ENCODE peak calls at places on chromosomes 16 and 17, in seven cellular contexts. Y, F, E, R, G, Q and V are unnamed samples.
A peak's percentile ranks its signal among the peaks of the same experiment; 100 is the strongest.

GRCh38 chr16:76787394-76787793 is 403.6 kb upstream of the MON1B start:
- DNase-seq in Y (no peak), F (no peak), E (no peak), R (no peak), G (no peak), Q (no peak), V (no peak)

GRCh38 chr17:39704821-39705551 is 5.1 kb downstream of the ERBB2 start:
- DNase-seq in Y (no peak), F (no peak), E (peak; percentile 6), R (no peak), G (no peak), Q (no peak), V (peak; percentile 54)

GRCh38 chr16:89017543-89017942 is 40.5 kb upstream of the CBFA2T3 start:
- DNase-seq in Y (no peak), F (no peak), E (no peak), R (no peak), G (no peak), Q (no peak), V (no peak)

GRCh38 chr17:51710289-51710979 is 448.1 kb downstream of the CA10 start:
- DNase-seq in Y (no peak), F (no peak), E (no peak), R (no peak), G (no peak), Q (no peak), V (no peak)

GRCh38 chr16:86680661-86681439 is 102.5 kb downstream of the FOXL1 start:
- DNase-seq in Y (no peak), F (no peak), E (no peak), R (no peak), G (no peak), Q (no peak), V (no peak)

GRCh38 chr17:45246861-45247428 is 14.9 kb downstream of the SPATA32 start:
- DNase-seq in Y (no peak), F (no peak), E (no peak), R (peak; percentile 43), G (peak; percentile 51), Q (no peak), V (no peak)

GRCh38 chr17:79038545-79039135 is 14.7 kb downstream of the C1QTNF1 start:
- DNase-seq in Y (no peak), F (no peak), E (peak; percentile 93), R (no peak), G (no peak), Q (no peak), V (no peak)

GRCh38 chr16:15811778-15812750 is 44.8 kb downstream of the MYH11 start:
- DNase-seq in Y (no peak), F (no peak), E (peak; percentile 96), R (peak; percentile 17), G (no peak), Q (peak; percentile 66), V (peak; percentile 74)

GRCh38 chr17:21174719-21175118 is 39.2 kb downstream of the TMEM11 start:
- DNase-seq in Y (no peak), F (no peak), E (peak; percentile 24), R (no peak), G (no peak), Q (no peak), V (no peak)

GRCh38 chr16:49854227-49855203 is 1.4 kb downstream of the ZNF423 start:
- DNase-seq in Y (no peak), F (peak; percentile 60), E (no peak), R (no peak), G (no peak), Q (peak; percentile 25), V (peak; percentile 33)

GRCh38 chr17:77332981-77333685 is 192.4 kb downstream of the SEC14L1 start:
- DNase-seq in Y (no peak), F (peak; percentile 18), E (peak; percentile 93), R (no peak), G (no peak), Q (peak; percentile 69), V (peak; percentile 6)

GRCh38 chr16:81164481-81164880 is 68.3 kb upstream of the GCSH start:
- DNase-seq in Y (no peak), F (peak; percentile 22), E (no peak), R (no peak), G (no peak), Q (no peak), V (no peak)

GRCh38 chr17:27458524-27458908 is 2.3 kb downstream of the KSR1 start:
- DNase-seq in Y (no peak), F (no peak), E (no peak), R (no peak), G (no peak), Q (no peak), V (no peak)

GRCh38 chr17:80706454-80706853 is 161.8 kb downstream of the RPTOR start:
- DNase-seq in Y (no peak), F (no peak), E (no peak), R (no peak), G (no peak), Q (no peak), V (no peak)

GRCh38 chr16:49776085-49776501 is 79.8 kb downstream of the ZNF423 start:
- DNase-seq in Y (no peak), F (no peak), E (no peak), R (no peak), G (no peak), Q (no peak), V (no peak)

GRCh38 chr16:30356401-30357084 is 1.4 kb upstream of the CD2BP2 start:
- DNase-seq in Y (no peak), F (peak; percentile 38), E (no peak), R (no peak), G (no peak), Q (no peak), V (no peak)

GRCh38 chr17:67569873-67570272 is 147.9 kb upstream of the NOL11 start:
- DNase-seq in Y (no peak), F (no peak), E (no peak), R (no peak), G (no peak), Q (no peak), V (no peak)

GRCh38 chr17:50554201-50554600 is 6.3 kb upstream of the CACNA1G start:
- DNase-seq in Y (no peak), F (no peak), E (no peak), R (no peak), G (no peak), Q (no peak), V (no peak)

GRCh38 chr16:14530046-14530445 is 100.0 kb downstream of the PARN start:
- DNase-seq in Y (no peak), F (no peak), E (no peak), R (no peak), G (no peak), Q (no peak), V (no peak)

GRCh38 chr16:35391328-35391727 is 1931.9 kb downstream of the TP53TG3F start:
- DNase-seq in Y (no peak), F (no peak), E (peak; percentile 11), R (no peak), G (no peak), Q (peak; percentile 27), V (peak; percentile 46)

GRCh38 chr17:59963738-59964454 is 644 bp downstream of the RNFT1 start:
- DNase-seq in Y (peak; percentile 9), F (peak; percentile 50), E (peak; percentile 61), R (no peak), G (peak; percentile 13), Q (peak; percentile 73), V (peak; percentile 57)

GRCh38 chr17:15194859-15195277 is 70.3 kb downstream of the PMP22 start:
- DNase-seq in Y (no peak), F (no peak), E (peak; percentile 76), R (no peak), G (no peak), Q (no peak), V (no peak)

GRCh38 chr17:9446528-9446927 is 129.1 kb downstream of the STX8 start:
- DNase-seq in Y (no peak), F (no peak), E (no peak), R (no peak), G (no peak), Q (no peak), V (no peak)

GRCh38 chr17:68396795-68397536 is 60.3 kb downstream of the WIPI1 start:
- DNase-seq in Y (no peak), F (peak; percentile 9), E (no peak), R (no peak), G (no peak), Q (no peak), V (no peak)